ENCODE peak calls at places on chromosomes 6 and 20, in seven cellular contexts. C, X, Y, V, T, I and P are unnamed samples.

GRCh38 chr6:5173862-5174643 is 86.7 kb downstream of the LYRM4 start:
- DNase-seq in T (no peak), V (no peak), C (no peak), X (no peak), I (no peak), Y (peak), P (no peak)

GRCh38 chr6:19538086-19538485 is 299.1 kb upstream of the ID4 start:
- DNase-seq in X (no peak), T (no peak), V (no peak), I (peak), Y (no peak), C (no peak), P (no peak)

GRCh38 chr20:56400001-56400640 is 7.7 kb downstream of the CSTF1 start:
- DNase-seq in X (no peak), Y (peak), C (peak), T (peak), V (peak), I (peak), P (no peak)

GRCh38 chr6:134480593-134480992 is 162.7 kb upstream of the SGK1 start:
- DNase-seq in T (peak), X (no peak), V (peak), C (peak), Y (peak), I (no peak), P (no peak)

GRCh38 chr6:44227138-44227770 is 3.9 kb downstream of the SLC29A1 start:
- DNase-seq in Y (no peak), I (no peak), V (no peak), X (peak), T (no peak), C (no peak), P (no peak)

GRCh38 chr6:27374824-27375612 is 13.5 kb upstream of the ZNF391 start:
- DNase-seq in T (peak), Y (peak), V (peak), X (peak), C (no peak), I (peak), P (no peak)

GRCh38 chr20:49393803-49394202 is 88.7 kb downstream of the KCNB1 start:
- DNase-seq in V (no peak), X (no peak), I (no peak), Y (no peak), T (no peak), C (no peak), P (no peak)

GRCh38 chr6:149273318-149273717 is 44.2 kb upstream of the TAB2 start:
- DNase-seq in T (no peak), X (peak), V (no peak), C (no peak), Y (no peak), I (no peak), P (peak)

GRCh38 chr6:153121311-153121710 is 9.8 kb downstream of the RGS17 start:
- DNase-seq in I (no peak), T (no peak), Y (no peak), X (no peak), V (peak), C (no peak), P (no peak)

GRCh38 chr6:108526739-108527174 is 34.0 kb upstream of the FOXO3 start:
- DNase-seq in I (no peak), V (peak), C (peak), Y (peak), T (peak), X (no peak), P (no peak)

GRCh38 chr20:47710665-47711045 is 74.6 kb downstream of the SULF2 start:
- DNase-seq in I (no peak), Y (no peak), T (no peak), V (no peak), C (no peak), X (no peak), P (no peak)

GRCh38 chr6:153553627-153554026 is 422.5 kb upstream of the RGS17 start:
- DNase-seq in X (no peak), C (peak), I (no peak), T (peak), Y (no peak), V (no peak), P (no peak)

GRCh38 chr20:22958390-22958789 is 76.7 kb upstream of the SSTR4 start:
- DNase-seq in C (no peak), V (no peak), Y (no peak), I (no peak), X (no peak), T (no peak), P (no peak)

GRCh38 chr6:55557176-55557575 is 21.8 kb downstream of the HMGCLL1 start:
- DNase-seq in I (no peak), Y (no peak), T (no peak), V (no peak), X (no peak), C (no peak), P (no peak)

GRCh38 chr6:30490031-30490876 is 945 bp downstream of the HLA-E start:
- DNase-seq in I (peak), X (peak), T (peak), Y (peak), V (peak), C (no peak), P (no peak)

GRCh38 chr6:111462770-111463391 is 20.1 kb downstream of the REV3L start:
- DNase-seq in T (peak), V (peak), Y (peak), C (no peak), I (no peak), X (no peak), P (no peak)

GRCh38 chr6:4129446-4129845 is 5.9 kb downstream of the ECI2 start:
- DNase-seq in Y (peak), V (no peak), T (no peak), C (no peak), I (no peak), X (no peak), P (no peak)

GRCh38 chr20:4880051-4880450 is 121.3 kb downstream of the SLC23A2 start:
- DNase-seq in V (no peak), T (no peak), C (no peak), Y (no peak), X (no peak), I (no peak), P (no peak)

GRCh38 chr6:41707565-41708200 is 27.7 kb downstream of the TFEB start:
- DNase-seq in C (no peak), I (no peak), V (no peak), T (no peak), Y (no peak), X (no peak), P (peak)

DNA sequence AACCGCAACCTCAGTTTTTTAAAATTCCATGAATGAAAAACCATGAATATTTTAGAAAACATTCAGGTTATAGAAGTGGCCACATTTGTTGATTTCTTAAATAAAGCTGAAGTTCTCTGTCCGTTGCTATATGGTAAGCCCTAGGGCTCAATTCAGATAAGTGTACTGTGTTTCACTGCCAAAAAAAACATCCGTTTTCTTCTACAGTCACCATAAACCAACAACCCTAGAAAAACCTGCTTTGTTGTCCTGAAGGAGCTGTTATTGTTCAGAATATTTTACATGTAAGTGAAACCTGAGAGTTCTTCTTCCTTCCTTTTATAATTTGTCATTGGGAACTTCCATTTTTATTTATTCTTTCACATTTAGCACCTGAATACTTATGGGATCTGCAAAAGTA is 274.1 kb downstream of the TFAP2A start:
- DNase-seq in Y (no peak), V (peak), X (no peak), C (no peak), T (no peak), I (no peak), P (no peak)
- TF ChIP-seq CTCF in Y (no peak), V (no peak), X (no peak), C (no peak), T (no peak), I (no peak), P (no peak)

GRCh38 chr6:1313755-1314503 is 2.0 kb downstream of the FOXQ1 start:
- DNase-seq in C (no peak), I (peak), Y (no peak), X (no peak), V (no peak), T (no peak), P (no peak)
- TF ChIP-seq CTCF in C (no peak), I (peak), Y (peak), X (no peak), V (peak), T (peak), P (peak)

DNA sequence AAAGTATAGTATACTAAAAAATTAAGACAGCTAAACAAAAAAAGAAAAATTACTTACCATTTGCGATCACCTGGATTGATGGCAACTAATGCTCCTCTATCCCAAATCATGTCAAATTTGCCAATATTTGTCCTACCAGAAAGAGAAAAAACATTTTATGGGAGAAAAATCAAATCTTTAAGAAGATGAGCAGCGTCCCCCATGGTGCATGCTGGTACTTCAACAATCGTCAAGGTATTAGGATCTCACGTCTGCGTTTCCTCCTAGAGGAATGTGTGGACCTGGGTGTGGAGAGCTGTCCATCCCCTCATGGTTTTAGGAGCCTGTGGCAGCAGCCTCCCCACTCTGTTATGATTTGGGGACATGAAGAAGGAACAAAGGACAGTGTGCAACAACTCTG is 16.0 kb downstream of the TPMT start:
- DNase-seq in V (no peak), I (no peak), X (no peak), Y (no peak), T (no peak), C (no peak), P (no peak)
- TF ChIP-seq CTCF in V (no peak), I (no peak), X (no peak), Y (no peak), T (no peak), C (no peak), P (no peak)

GRCh38 chr20:2619961-2620595 is 32.4 kb upstream of the NOP56 start:
- DNase-seq in V (peak), C (no peak), I (no peak), T (peak), Y (peak), X (no peak), P (no peak)
- TF ChIP-seq CTCF in V (no peak), C (no peak), I (no peak), T (no peak), Y (no peak), X (no peak), P (no peak)

GRCh38 chr6:15183979-15184378 is 61.9 kb upstream of the JARID2 start:
- DNase-seq in C (no peak), T (no peak), I (no peak), X (no peak), V (no peak), Y (no peak), P (no peak)

GRCh38 chr6:15184441-15184861 is 61.4 kb upstream of the JARID2 start:
- DNase-seq in V (no peak), I (no peak), Y (no peak), C (no peak), X (no peak), T (no peak), P (no peak)
- TF ChIP-seq CTCF in V (no peak), I (no peak), Y (no peak), C (no peak), X (no peak), T (no peak), P (no peak)

GRCh38 chr6:816510-817084 is 123.7 kb upstream of the EXOC2 start:
- DNase-seq in T (no peak), V (no peak), I (no peak), Y (no peak), X (no peak), C (no peak), P (peak)
- TF ChIP-seq CTCF in T (no peak), V (no peak), I (no peak), Y (no peak), X (no peak), C (no peak), P (no peak)

GRCh38 chr6:13454286-13455221 is 32.8 kb downstream of the GFOD1 start:
- DNase-seq in Y (peak), T (peak), V (peak), X (peak), I (no peak), C (no peak), P (peak)
- TF ChIP-seq CTCF in Y (no peak), T (no peak), V (no peak), X (no peak), I (no peak), C (no peak), P (no peak)